ENCODE peak calls at places on chromosomes 11 and 22, in six cellular contexts. C is NCI-H345, G is A673, F is NCI-H1105, S is HTR-8/SVneo, Z is A172. R is an unnamed sample.

GRCh38 chr11:84887055-84887629 is 740.0 kb downstream of the DLG2 start:
- DNase-seq in C (no peak), G (no peak), F (no peak), S (no peak), Z (no peak), R (no peak)

GRCh38 chr11:96187779-96188624 is 155.0 kb downstream of the MAML2 start:
- DNase-seq in C (no peak), G (no peak), F (no peak), S (peak; percentile 67), Z (peak; percentile 64), R (peak; percentile 88)

GRCh38 chr22:45957826-45958225 is 19.1 kb downstream of the WNT7B start:
- DNase-seq in C (no peak), G (no peak), F (no peak), S (no peak), Z (no peak), R (no peak)

GRCh38 chr11:104968365-104968855 is at the start of gene CASP4:
- DNase-seq in C (peak; percentile 34), G (peak; percentile 91), F (peak; percentile 33), S (peak; percentile 57), Z (peak; percentile 53), R (peak; percentile 75)

GRCh38 chr11:1458340-1459218 is 28.0 kb downstream of the MOB2 start:
- DNase-seq in C (peak; percentile 34), G (peak; percentile 37), F (peak; percentile 82), S (no peak), Z (peak; percentile 30), R (no peak)

GRCh38 chr11:67302571-67303131 is 679 bp upstream of the SSH3 start:
- DNase-seq in C (peak; percentile 50), G (no peak), F (no peak), S (no peak), Z (no peak), R (no peak)

GRCh38 chr11:46736615-46737014 is 17.6 kb downstream of the F2 start:
- DNase-seq in C (no peak), G (no peak), F (no peak), S (no peak), Z (peak; percentile 37), R (no peak)

GRCh38 chr22:23220485-23221350 is 40.4 kb downstream of the BCR start:
- DNase-seq in C (no peak), G (no peak), F (no peak), S (no peak), Z (no peak), R (no peak)

GRCh38 chr11:62133328-62134065 is 9.7 kb downstream of the INCENP start:
- DNase-seq in C (no peak), G (no peak), F (no peak), S (no peak), Z (no peak), R (no peak)

GRCh38 chr11:120235024-120235628 is 4.8 kb upstream of the POU2F3 start:
- DNase-seq in C (peak; percentile 78), G (peak; percentile 53), F (peak; percentile 90), S (peak; percentile 71), Z (no peak), R (peak; percentile 58)

GRCh38 chr22:20549232-20549841 is 41.9 kb downstream of the MED15 start:
- DNase-seq in C (no peak), G (peak; percentile 54), F (no peak), S (no peak), Z (peak; percentile 64), R (no peak)

GRCh38 chr22:43417555-43417954 is 5.7 kb downstream of the MPPED1 start:
- DNase-seq in C (no peak), G (no peak), F (no peak), S (no peak), Z (no peak), R (no peak)

GRCh38 chr22:45240137-45240809 is 421 bp downstream of the KIAA0930 start:
- DNase-seq in C (no peak), G (peak; percentile 30), F (no peak), S (peak; percentile 10), Z (no peak), R (no peak)

GRCh38 chr11:64762277-64762915 is 2.6 kb upstream of the PYGM start:
- DNase-seq in C (no peak), G (no peak), F (no peak), S (no peak), Z (no peak), R (no peak)

GRCh38 chr11:35087648-35088047 is 51.3 kb upstream of the CD44 start:
- DNase-seq in C (no peak), G (peak; percentile 33), F (no peak), S (no peak), Z (no peak), R (peak; percentile 71)

GRCh38 chr22:23243006-23243573 is 62.8 kb downstream of the BCR start:
- DNase-seq in C (no peak), G (peak; percentile 93), F (no peak), S (no peak), Z (no peak), R (no peak)

GRCh38 chr11:44813401-44813800 is 86.6 kb downstream of the TSPAN18 start:
- DNase-seq in C (no peak), G (no peak), F (no peak), S (no peak), Z (no peak), R (no peak)

GRCh38 chr11:32706985-32707736 is 87.3 kb downstream of the CCDC73 start:
- DNase-seq in C (no peak), G (peak; percentile 37), F (no peak), S (peak; percentile 35), Z (peak; percentile 89), R (peak; percentile 90)

GRCh38 chr22:42716649-42717127 is 4.0 kb downstream of the A4GALT start:
- DNase-seq in C (no peak), G (no peak), F (no peak), S (no peak), Z (no peak), R (no peak)

GRCh38 chr11:128565881-128566280 is 21.5 kb downstream of the ETS1 start:
- DNase-seq in C (no peak), G (no peak), F (no peak), S (no peak), Z (no peak), R (no peak)

GRCh38 chr11:46697303-46697702 is 3.1 kb downstream of the ARHGAP1 start:
- DNase-seq in C (no peak), G (no peak), F (no peak), S (no peak), Z (peak; percentile 38), R (no peak)

GRCh38 chr22:23218867-23219251 is 38.5 kb downstream of the BCR start:
- DNase-seq in C (peak; percentile 17), G (peak; percentile 42), F (peak; percentile 18), S (no peak), Z (peak; percentile 56), R (no peak)

GRCh38 chr22:27311666-27312566 is 489.6 kb downstream of the MN1 start:
- DNase-seq in C (no peak), G (no peak), F (no peak), S (no peak), Z (no peak), R (no peak)

GRCh38 chr11:390175-390574 is 3.8 kb upstream of the PKP3 start:
- DNase-seq in C (peak; percentile 13), G (no peak), F (no peak), S (no peak), Z (no peak), R (no peak)

GRCh38 chr11:57641426-57641825 is 8.3 kb downstream of the YPEL4 start:
- DNase-seq in C (peak; percentile 49), G (peak; percentile 85), F (peak; percentile 24), S (peak; percentile 60), Z (peak; percentile 40), R (peak; percentile 61)

GRCh38 chr22:23836692-23837495 is 1.9 kb downstream of the DERL3 start:
- DNase-seq in C (no peak), G (no peak), F (no peak), S (no peak), Z (no peak), R (no peak)

GRCh38 chr11:69294621-69295078 is 695 bp downstream of the MYEOV start:
- DNase-seq in C (no peak), G (no peak), F (no peak), S (no peak), Z (no peak), R (no peak)

GRCh38 chr11:4748435-4748834 is 21.3 kb downstream of the OR51F1 start:
- DNase-seq in C (no peak), G (no peak), F (no peak), S (no peak), Z (no peak), R (peak; percentile 13)